ENCODE peak calls at places on chromosome 16, in five cellular contexts. F, Q, A, V and S are unnamed samples.

GRCh38 chr16:9345889-9346288 is 254.4 kb downstream of the HAPSTR1 start:
- DNase-seq in A (no peak), Q (no peak), F (no peak), V (no peak), S (no peak)

GRCh38 chr16:23145186-23145585 is 4.1 kb downstream of the USP31 start:
- DNase-seq in F (no peak), V (no peak), Q (no peak), A (no peak), S (no peak)

GRCh38 chr16:48906076-48906475 is 296.1 kb upstream of the N4BP1 start:
- DNase-seq in F (no peak), Q (no peak), V (no peak), A (no peak), S (no peak)

GRCh38 chr16:76265434-76266045 is 11.7 kb upstream of the CNTNAP4 start:
- DNase-seq in A (peak; percentile 6), F (no peak), V (no peak), Q (peak; percentile 15), S (peak; percentile 52)

GRCh38 chr16:69176033-69176780 is 10.8 kb upstream of the SNTB2 start:
- DNase-seq in F (no peak), Q (peak; percentile 53), A (no peak), V (no peak), S (peak; percentile 68)

GRCh38 chr16:4117250-4117578 is 972 bp upstream of the ADCY9 start:
- DNase-seq in A (no peak), Q (no peak), V (no peak), F (no peak), S (no peak)

GRCh38 chr16:11793840-11794239 is 3.2 kb downstream of the ZC3H7A start:
- DNase-seq in A (no peak), V (no peak), F (no peak), Q (no peak), S (no peak)

GRCh38 chr16:69830146-69830533 is 68.0 kb downstream of the WWP2 start:
- DNase-seq in F (no peak), V (no peak), A (no peak), Q (no peak), S (no peak)

GRCh38 chr16:64380751-64381150 is 741.1 kb downstream of the CDH11 start:
- DNase-seq in A (no peak), Q (no peak), F (no peak), V (no peak), S (no peak)

GRCh38 chr16:68116256-68116853 is 31.2 kb downstream of the NFATC3 start:
- DNase-seq in F (no peak), Q (peak; percentile 40), A (no peak), V (no peak), S (peak; percentile 65)

GRCh38 chr16:4936181-4936990 is 562 bp downstream of the PPL start:
- DNase-seq in A (no peak), Q (no peak), V (peak; percentile 48), F (no peak), S (no peak)

GRCh38 chr16:65281636-65282035 is 159.8 kb upstream of the CDH11 start:
- DNase-seq in F (no peak), Q (no peak), V (no peak), A (no peak), S (no peak)

GRCh38 chr16:13919330-13919682 is 648 bp upstream of the ERCC4 start:
- DNase-seq in Q (peak; percentile 68), V (no peak), A (peak; percentile 51), F (no peak), S (peak; percentile 70)

GRCh38 chr16:85394511-85395206 is 218.5 kb upstream of the GSE1 start:
- DNase-seq in V (no peak), F (no peak), Q (no peak), A (no peak), S (no peak)

GRCh38 chr16:83943516-83944050 is 9.5 kb upstream of the OSGIN1 start:
- DNase-seq in V (no peak), A (no peak), F (no peak), Q (no peak), S (no peak)

GRCh38 chr16:88880226-88881051 is 14.0 kb upstream of the PABPN1L start:
- DNase-seq in A (no peak), V (no peak), F (no peak), Q (no peak), S (no peak)

GRCh38 chr16:75570351-75571104 is 4.3 kb downstream of the GABARAPL2 start:
- DNase-seq in A (no peak), F (no peak), V (no peak), Q (no peak), S (no peak)

GRCh38 chr16:1950047-1950446 is 4.4 kb downstream of the RPL3L start:
- DNase-seq in A (no peak), V (no peak), Q (no peak), F (no peak), S (no peak)
- H3K4me3 ChIP-seq in A (no peak overlapping the region), V (no peak overlapping the region), Q (no peak overlapping the region), F (no peak overlapping the region), S (no peak overlapping the region)

GRCh38 chr16:80564394-80564793 is 23.6 kb downstream of the DYNLRB2 start:
- DNase-seq in A (no peak), F (no peak), V (no peak), Q (no peak), S (no peak)
- H3K4me3 ChIP-seq in A (no peak overlapping the region), F (no peak overlapping the region), V (no peak overlapping the region), Q (no peak overlapping the region), S (no peak overlapping the region)

DNA sequence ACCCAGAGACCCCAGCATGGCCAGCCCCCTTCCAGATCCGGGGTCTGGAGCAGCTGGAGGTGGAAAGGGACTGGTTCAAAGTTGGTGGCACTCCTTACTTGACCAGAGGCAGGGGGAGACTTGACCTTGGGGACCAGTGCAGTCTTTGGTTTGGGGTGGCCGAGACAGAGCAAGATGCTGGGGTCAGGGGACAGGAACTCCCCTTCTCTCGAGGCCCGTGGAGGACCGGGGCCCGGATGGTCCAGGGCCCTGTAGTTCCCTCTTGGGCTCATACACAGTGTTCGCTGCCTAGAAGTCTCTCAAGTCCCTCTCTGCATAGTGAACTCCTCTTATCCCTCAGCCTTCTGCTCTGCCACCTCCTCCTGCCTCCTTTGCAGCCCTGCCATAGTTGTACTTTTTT is 601 bp upstream of the PRSS33 start:
- DNase-seq in F (no peak), A (no peak), Q (no peak), V (peak; percentile 5), S (no peak)
- H3K4me3 ChIP-seq in F (no peak overlapping the region), A (no peak overlapping the region), Q (no peak overlapping the region), V (no peak overlapping the region), S (no peak overlapping the region)

DNA sequence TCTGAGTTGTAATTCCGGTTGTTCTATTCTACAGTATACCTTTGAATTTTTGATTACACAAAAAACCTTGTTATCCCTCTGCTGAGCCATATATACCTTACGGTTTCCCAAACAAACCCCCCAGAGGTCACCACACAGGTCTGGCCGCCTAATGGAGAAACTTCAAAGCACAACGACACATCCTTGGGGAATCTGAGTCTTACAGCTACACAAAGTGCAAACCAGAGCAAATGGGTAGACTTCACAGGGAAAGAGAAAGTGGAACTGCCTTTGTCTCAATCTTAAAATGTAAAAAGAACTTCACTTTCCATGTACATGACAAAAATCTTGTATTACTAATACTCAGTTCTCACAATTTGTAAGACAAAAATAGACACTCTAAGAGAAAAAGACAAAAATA is 2.7 kb downstream of the FBXO31 start:
- DNase-seq in A (no peak), Q (peak; percentile 51), F (no peak), V (no peak), S (peak; percentile 44)
- H3K4me3 ChIP-seq in A (no peak overlapping the region), Q (peak overlapping the region; percentile 86), F (peak overlapping the region; percentile 91), V (peak overlapping the region; percentile 98), S (peak overlapping the region; percentile 73)

GRCh38 chr16:81830845-81831600 is 51.9 kb downstream of the PLCG2 start:
- DNase-seq in Q (no peak), A (no peak), V (no peak), F (no peak), S (no peak)
- H3K4me3 ChIP-seq in Q (no peak overlapping the region), A (no peak overlapping the region), V (no peak overlapping the region), F (no peak overlapping the region), S (no peak overlapping the region)

GRCh38 chr16:6170022-6170421 is 1072.4 kb upstream of the EEF2KMT start:
- DNase-seq in V (no peak), A (no peak), Q (no peak), F (no peak), S (no peak)
- H3K4me3 ChIP-seq in V (no peak overlapping the region), A (no peak overlapping the region), Q (no peak overlapping the region), F (no peak overlapping the region), S (no peak overlapping the region)

DNA sequence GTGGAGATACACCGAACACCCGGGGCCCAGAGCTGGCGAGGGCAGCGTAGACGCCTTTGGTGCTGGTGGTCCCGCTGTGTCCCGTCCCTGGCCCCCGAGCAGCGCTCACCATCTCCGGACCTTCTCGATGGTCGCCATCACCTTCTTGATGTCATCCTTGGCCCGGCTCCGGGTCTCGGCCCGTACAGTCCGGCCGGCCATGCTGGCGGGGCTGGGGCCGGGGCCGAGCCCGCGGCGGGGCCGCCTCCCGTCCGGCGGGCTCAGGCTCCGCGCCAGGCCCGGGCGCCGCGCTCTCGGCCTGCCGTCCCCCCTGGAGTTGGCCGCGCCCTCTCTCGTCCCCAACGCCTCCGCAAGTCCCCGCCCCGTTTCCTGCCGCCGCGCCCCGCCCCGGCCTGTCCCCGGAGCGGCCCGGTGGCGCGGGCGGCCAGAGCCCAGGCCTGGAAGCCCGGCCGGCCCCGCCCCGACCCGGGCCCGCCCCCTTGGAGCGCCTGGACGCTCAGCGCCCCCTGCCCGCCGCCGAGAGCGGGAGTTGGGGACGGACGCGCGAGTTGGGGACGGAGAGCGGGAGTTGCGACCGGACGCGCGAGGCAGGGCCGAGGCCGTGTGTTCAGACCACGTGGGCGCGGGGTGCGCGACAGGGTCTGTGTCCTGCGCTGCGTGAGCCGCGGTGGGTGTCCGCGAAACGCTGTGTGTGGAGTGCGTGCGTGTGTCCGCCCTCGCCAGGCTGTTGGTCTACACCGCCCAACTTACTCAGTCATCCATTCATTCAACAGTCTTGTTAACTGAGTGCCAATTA is at the start of gene BCL7C:
- DNase-seq in V (peak; percentile 96), F (peak; percentile 89), A (peak; percentile 65), Q (peak; percentile 96), S (peak; percentile 83)
- H3K4me3 ChIP-seq in V (peak within 1 kb of the TSS; percentile 79), F (peak within 1 kb of the TSS; percentile 72), A (peak within 1 kb of the TSS; percentile 91), Q (peak within 1 kb of the TSS; percentile 85), S (peak within 1 kb of the TSS; percentile 80)